ENCODE peak calls at places on chromosomes 11 and 22, in seven cellular contexts. O, V, S, N, P, X and U are unnamed samples.

GRCh38 chr11:13316528-13316961 is 39.0 kb downstream of the BMAL1 start:
- DNase-seq in O (peak), V (no peak), S (no peak), N (no peak), P (no peak), X (peak), U (no peak)

GRCh38 chr11:134573857-134574256 is 161.8 kb upstream of the B3GAT1 start:
- DNase-seq in O (no peak), V (no peak), S (no peak), N (no peak), P (no peak), X (no peak), U (no peak)

GRCh38 chr11:99960536-99960935 is 726.6 kb upstream of the ARHGAP42 start:
- DNase-seq in O (no peak), V (no peak), S (no peak), N (no peak), P (no peak), X (no peak), U (no peak)

GRCh38 chr11:117218133-117218915 is 13.5 kb downstream of the PCSK7 start:
- DNase-seq in O (no peak), V (no peak), S (no peak), N (no peak), P (no peak), X (no peak), U (no peak)

GRCh38 chr11:120129570-120129969 is 8.3 kb downstream of the TRIM29 start:
- DNase-seq in O (no peak), V (no peak), S (no peak), N (no peak), P (no peak), X (no peak), U (no peak)

GRCh38 chr11:2775626-2776350 is 76.0 kb upstream of the KCNQ1OT1 start:
- DNase-seq in O (no peak), V (no peak), S (no peak), N (no peak), P (no peak), X (no peak), U (no peak)

GRCh38 chr22:49328630-49329405 is 498.9 kb downstream of the BRD1 start:
- DNase-seq in O (no peak), V (no peak), S (no peak), N (no peak), P (no peak), X (no peak), U (no peak)

GRCh38 chr22:27670701-27671412 is 130.7 kb downstream of the MN1 start:
- DNase-seq in O (no peak), V (no peak), S (peak), N (peak), P (peak), X (peak), U (no peak)

GRCh38 chr11:73149105-73149504 is 7.0 kb upstream of the FCHSD2 start:
- DNase-seq in O (no peak), V (no peak), S (no peak), N (no peak), P (no peak), X (no peak), U (no peak)

GRCh38 chr22:32916025-32916424 is 114.5 kb downstream of the TIMP3 start:
- DNase-seq in O (no peak), V (no peak), S (no peak), N (no peak), P (no peak), X (no peak), U (no peak)

GRCh38 chr22:39182478-39183030 is 30.1 kb upstream of the CBX7 start:
- DNase-seq in O (no peak), V (no peak), S (peak), N (no peak), P (no peak), X (no peak), U (no peak)

GRCh38 chr11:74462009-74462408 is 5.3 kb downstream of the KCNE3 start:
- DNase-seq in O (no peak), V (no peak), S (no peak), N (no peak), P (no peak), X (peak), U (no peak)

GRCh38 chr11:102260241-102260640 is 57.0 kb upstream of the BIRC3 start:
- DNase-seq in O (no peak), V (no peak), S (no peak), N (no peak), P (no peak), X (no peak), U (no peak)

GRCh38 chr22:41305646-41306045 is 4.3 kb downstream of the ZC3H7B start:
- DNase-seq in O (no peak), V (no peak), S (no peak), N (no peak), P (no peak), X (no peak), U (peak)

GRCh38 chr11:77401486-77402217 is 72.2 kb downstream of the PAK1 start:
- DNase-seq in O (no peak), V (no peak), S (no peak), N (no peak), P (no peak), X (peak), U (no peak)

GRCh38 chr11:122170815-122171475 is 54.9 kb upstream of the BLID start:
- DNase-seq in O (peak), V (no peak), S (no peak), N (no peak), P (no peak), X (peak), U (no peak)

GRCh38 chr11:73095613-73096012 is 46.5 kb downstream of the FCHSD2 start:
- DNase-seq in O (peak), V (no peak), S (no peak), N (no peak), P (no peak), X (no peak), U (no peak)

GRCh38 chr22:46936378-46936916 is 174.0 kb downstream of the TBC1D22A start:
- DNase-seq in O (no peak), V (no peak), S (no peak), N (no peak), P (no peak), X (peak), U (no peak)

GRCh38 chr11:44171518-44171917 is 76.0 kb downstream of the EXT2 start:
- DNase-seq in O (peak), V (no peak), S (no peak), N (no peak), P (no peak), X (no peak), U (no peak)

GRCh38 chr11:46665356-46665755 is 35.1 kb downstream of the ARHGAP1 start:
- DNase-seq in O (no peak), V (no peak), S (no peak), N (no peak), P (no peak), X (no peak), U (no peak)

GRCh38 chr11:79675081-79675480 is 234.3 kb upstream of the TENM4 start:
- DNase-seq in O (no peak), V (no peak), S (no peak), N (no peak), P (no peak), X (no peak), U (no peak)